ENCODE peak calls at places on chromosomes 16 and 17, in six cellular contexts. U, J, A, X, C and M are unnamed samples.
A peak's percentile ranks its signal among the peaks of the same experiment; 100 is the strongest.

GRCh38 chr17:30421592-30421991 is 42.9 kb downstream of the CPD start:
- DNase-seq in U (peak; percentile 10), J (no peak), A (no peak), X (no peak), C (no peak), M (no peak)

GRCh38 chr16:23423496-23424049 is 29.4 kb downstream of the COG7 start:
- DNase-seq in U (peak; percentile 96), J (peak; percentile 87), A (peak; percentile 29), X (peak; percentile 97), C (peak; percentile 82), M (peak; percentile 48)

GRCh38 chr17:41325126-41325525 is 9.6 kb upstream of the KRTAP17-1 start:
- DNase-seq in U (no peak), J (no peak), A (no peak), X (no peak), C (no peak), M (no peak)

GRCh38 chr16:59148756-59149155 is 414.6 kb upstream of the GOT2 start:
- DNase-seq in U (peak; percentile 0), J (no peak), A (no peak), X (no peak), C (no peak), M (no peak)

GRCh38 chr16:8751481-8752311 is 45.7 kb downstream of the TMEM186 start:
- DNase-seq in U (peak; percentile 89), J (no peak), A (no peak), X (peak; percentile 51), C (no peak), M (peak; percentile 75)

GRCh38 chr17:70100983-70101382 is 26.0 kb downstream of the KCNJ16 start:
- DNase-seq in U (no peak), J (no peak), A (no peak), X (no peak), C (no peak), M (no peak)

GRCh38 chr16:81604960-81605383 is 160.4 kb downstream of the CMIP start:
- DNase-seq in U (peak; percentile 90), J (no peak), A (no peak), X (no peak), C (no peak), M (no peak)

GRCh38 chr17:39096435-39097158 is 54.8 kb downstream of the PLXDC1 start:
- DNase-seq in U (no peak), J (peak; percentile 67), A (no peak), X (no peak), C (peak; percentile 70), M (no peak)

GRCh38 chr17:47301831-47302230 is 21.9 kb upstream of the EFCAB13 start:
- DNase-seq in U (no peak), J (no peak), A (no peak), X (no peak), C (no peak), M (no peak)

GRCh38 chr16:13554020-13554419 is 365.9 kb upstream of the ERCC4 start:
- DNase-seq in U (no peak), J (no peak), A (no peak), X (no peak), C (no peak), M (no peak)

GRCh38 chr17:38745545-38745944 is 2.6 kb downstream of the PCGF2 start:
- DNase-seq in U (no peak), J (no peak), A (no peak), X (no peak), C (peak; percentile 75), M (no peak)

GRCh38 chr17:72683506-72684404 is 408.7 kb downstream of the SLC39A11 start:
- DNase-seq in U (peak; percentile 95), J (no peak), A (no peak), X (peak; percentile 79), C (no peak), M (peak; percentile 75)

GRCh38 chr17:9557846-9558245 is 17.8 kb downstream of the STX8 start:
- DNase-seq in U (no peak), J (no peak), A (no peak), X (no peak), C (no peak), M (no peak)

GRCh38 chr16:27708651-27709050 is 158.7 kb downstream of the KATNIP start:
- DNase-seq in U (no peak), J (no peak), A (no peak), X (no peak), C (no peak), M (no peak)

GRCh38 chr17:70144260-70144846 is 25.0 kb upstream of the KCNJ2 start:
- DNase-seq in U (peak; percentile 43), J (no peak), A (no peak), X (no peak), C (no peak), M (no peak)

GRCh38 chr17:63966646-63967265 is 6.0 kb downstream of the SCN4A start:
- DNase-seq in U (no peak), J (no peak), A (no peak), X (no peak), C (peak; percentile 14), M (no peak)

GRCh38 chr16:8173111-8173644 is 417.1 kb downstream of the TMEM114 start:
- DNase-seq in U (peak; percentile 25), J (no peak), A (peak; percentile 52), X (no peak), C (peak; percentile 77), M (peak; percentile 92)

GRCh38 chr17:8039611-8040168 is 831 bp downstream of the ALOX15B start:
- DNase-seq in U (no peak), J (no peak), A (no peak), X (no peak), C (no peak), M (no peak)

GRCh38 chr16:14211856-14212543 is 140.9 kb downstream of the MRTFB start:
- DNase-seq in U (no peak), J (no peak), A (no peak), X (no peak), C (no peak), M (no peak)

GRCh38 chr17:27424516-27424915 is 31.7 kb upstream of the KSR1 start:
- DNase-seq in U (no peak), J (no peak), A (no peak), X (no peak), C (no peak), M (no peak)

GRCh38 chr17:73950515-73950914 is 253.0 kb upstream of the RPL38 start:
- DNase-seq in U (no peak), J (no peak), A (no peak), X (no peak), C (no peak), M (peak; percentile 78)

GRCh38 chr17:43211480-43212402 is at the start of gene TMEM106A:
- DNase-seq in U (peak; percentile 84), J (peak; percentile 86), A (peak; percentile 78), X (peak; percentile 67), C (peak; percentile 93), M (peak; percentile 94)

GRCh38 chr17:73203135-73203787 is 10.4 kb downstream of the COG1 start:
- DNase-seq in U (peak; percentile 30), J (no peak), A (no peak), X (no peak), C (no peak), M (no peak)

GRCh38 chr16:85002099-85002541 is 9.2 kb downstream of the ZDHHC7 start:
- DNase-seq in U (peak; percentile 65), J (peak; percentile 28), A (no peak), X (no peak), C (no peak), M (no peak)
- H3K27ac ChIP-seq in U (peak overlapping the region; percentile 93), J (no peak overlapping the region), A (peak overlapping the region; percentile 15), X (peak overlapping the region; percentile 48), C (no peak overlapping the region), M (peak overlapping the region; percentile 13)

GRCh38 chr17:50621562-50621961 is 13.1 kb upstream of the ABCC3 start:
- DNase-seq in U (peak; percentile 29), J (no peak), A (no peak), X (no peak), C (peak; percentile 32), M (no peak)
- H3K27ac ChIP-seq in U (no peak overlapping the region), J (no peak overlapping the region), A (no peak overlapping the region), X (no peak overlapping the region), C (no peak overlapping the region), M (no peak overlapping the region)

DNA sequence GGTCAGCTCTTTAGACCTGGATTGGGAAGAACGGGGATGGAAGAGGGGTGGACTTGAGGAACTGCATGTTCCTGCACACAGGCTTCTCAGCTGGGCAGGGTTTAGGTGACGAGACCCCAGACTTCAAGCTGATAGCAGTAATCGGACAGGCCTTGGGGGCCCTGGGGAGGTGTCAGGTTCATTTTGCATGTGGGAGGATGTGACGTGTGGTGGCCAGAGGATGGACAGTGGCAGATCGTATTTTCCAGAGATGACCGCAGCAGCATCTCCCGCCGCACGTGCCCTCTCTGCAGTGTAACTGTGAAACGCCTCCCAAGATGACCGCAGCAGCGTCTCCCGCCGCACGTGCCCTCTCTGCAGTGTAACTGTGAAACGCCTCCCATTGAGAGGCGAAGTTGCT is 55.9 kb downstream of the RPTOR start:
- DNase-seq in U (no peak), J (no peak), A (no peak), X (no peak), C (no peak), M (peak; percentile 38)
- H3K27ac ChIP-seq in U (no peak overlapping the region), J (no peak overlapping the region), A (no peak overlapping the region), X (no peak overlapping the region), C (no peak overlapping the region), M (no peak overlapping the region)

DNA sequence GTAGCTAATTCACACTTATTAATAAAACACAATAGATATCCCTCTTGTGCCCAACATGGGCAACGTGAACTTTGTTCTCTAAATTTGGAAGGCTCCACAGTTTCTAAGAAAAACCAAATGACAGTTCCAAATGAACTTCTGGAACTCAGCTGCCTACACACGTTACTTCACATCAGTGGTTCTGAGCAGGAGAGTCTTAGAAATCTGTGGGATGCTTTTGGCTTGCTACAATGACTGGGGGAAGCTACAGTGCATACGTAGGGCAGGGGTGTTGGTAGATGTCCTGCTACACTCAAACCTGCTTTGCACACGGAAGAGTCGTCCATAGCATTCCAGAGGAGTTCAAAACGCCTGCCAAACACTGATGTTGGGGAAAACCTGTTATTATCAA is 8.0 kb downstream of the TXNDC11 start:
- DNase-seq in U (no peak), J (no peak), A (no peak), X (no peak), C (no peak), M (no peak)
- H3K27ac ChIP-seq in U (no peak overlapping the region), J (no peak overlapping the region), A (no peak overlapping the region), X (no peak overlapping the region), C (peak overlapping the region; percentile 30), M (no peak overlapping the region)

GRCh38 chr17:66551839-66552238 is 249.4 kb downstream of the PRKCA start:
- DNase-seq in U (no peak), J (no peak), A (no peak), X (no peak), C (no peak), M (no peak)

GRCh38 chr17:66548158-66548557 is 245.7 kb downstream of the PRKCA start:
- DNase-seq in U (peak; percentile 34), J (no peak), A (no peak), X (no peak), C (no peak), M (no peak)

GRCh38 chr17:66549312-66549705 is 246.9 kb downstream of the PRKCA start:
- DNase-seq in U (peak; percentile 88), J (no peak), A (no peak), X (no peak), C (no peak), M (peak; percentile 81)

GRCh38 chr17:66548659-66549311 is 246.4 kb downstream of the PRKCA start:
- DNase-seq in U (no peak), J (no peak), A (no peak), X (no peak), C (no peak), M (peak; percentile 77)

GRCh38 chr17:66549731-66550207 is 247.4 kb downstream of the PRKCA start:
- DNase-seq in U (peak; percentile 97), J (no peak), A (no peak), X (peak; percentile 74), C (no peak), M (peak; percentile 70)
- H3K27ac ChIP-seq in U (peak overlapping the region; percentile 68), J (no peak overlapping the region), A (no peak overlapping the region), X (peak overlapping the region; percentile 96), C (no peak overlapping the region), M (peak overlapping the region; percentile 56)